ENCODE peak calls at places on chromosomes 11 and 22, in seven cellular contexts. A, I, T, W, Z, S and O are unnamed samples.

GRCh38 chr11:62122076-62122475 is 1.7 kb upstream of the INCENP start:
- DNase-seq in A (no peak), I (no peak), T (peak; percentile 75), W (no peak), Z (peak; percentile 63), S (no peak), O (no peak)

GRCh38 chr11:44268073-44268806 is 41.7 kb downstream of the ALX4 start:
- DNase-seq in A (no peak), I (no peak), T (no peak), W (no peak), Z (no peak), S (no peak), O (no peak)

GRCh38 chr22:22425366-22425765 is 83.2 kb downstream of the ZNF280B start:
- DNase-seq in A (no peak), I (no peak), T (no peak), W (no peak), Z (no peak), S (no peak), O (no peak)

GRCh38 chr22:50536231-50536630 is 6.4 kb upstream of the TYMP start:
- DNase-seq in A (no peak), I (no peak), T (no peak), W (no peak), Z (no peak), S (no peak), O (no peak)

GRCh38 chr11:124920870-124921609 is 2.0 kb downstream of the HEPN1 start:
- DNase-seq in A (peak; percentile 86), I (peak; percentile 43), T (peak; percentile 93), W (no peak), Z (peak; percentile 86), S (no peak), O (peak; percentile 58)

GRCh38 chr11:8017894-8018741 is 31.0 kb downstream of the EIF3F start:
- DNase-seq in A (no peak), I (no peak), T (peak; percentile 55), W (no peak), Z (no peak), S (peak; percentile 90), O (no peak)

GRCh38 chr11:103294516-103294915 is 185.3 kb downstream of the DYNC2H1 start:
- DNase-seq in A (no peak), I (no peak), T (no peak), W (no peak), Z (no peak), S (no peak), O (no peak)

GRCh38 chr22:36644333-36644757 is 59.2 kb downstream of the CACNG2 start:
- DNase-seq in A (peak; percentile 39), I (peak; percentile 72), T (peak; percentile 90), W (no peak), Z (peak; percentile 89), S (no peak), O (no peak)

GRCh38 chr11:121696177-121696863 is 243.6 kb upstream of the SORL1-AS1 start:
- DNase-seq in A (peak; percentile 38), I (peak; percentile 6), T (no peak), W (peak; percentile 55), Z (peak; percentile 54), S (peak; percentile 91), O (no peak)

GRCh38 chr11:114562166-114562916 is 2.7 kb upstream of the NXPE1 start:
- DNase-seq in A (no peak), I (no peak), T (no peak), W (no peak), Z (peak; percentile 18), S (no peak), O (no peak)

GRCh38 chr11:78711732-78712131 is 137.1 kb upstream of the NARS2 start:
- DNase-seq in A (no peak), I (no peak), T (no peak), W (no peak), Z (no peak), S (no peak), O (no peak)

GRCh38 chr11:32819187-32819586 is 10.5 kb upstream of the PRRG4 start:
- DNase-seq in A (no peak), I (no peak), T (no peak), W (no peak), Z (no peak), S (no peak), O (no peak)

GRCh38 chr22:24428751-24429410 is 1.5 kb downstream of the ADORA2A start:
- DNase-seq in A (no peak), I (no peak), T (no peak), W (no peak), Z (no peak), S (no peak), O (no peak)

GRCh38 chr22:24506802-24507438 is 11.8 kb downstream of the UPB1 start:
- DNase-seq in A (no peak), I (no peak), T (peak; percentile 68), W (no peak), Z (no peak), S (no peak), O (no peak)

GRCh38 chr11:130315354-130315970 is 745 bp upstream of the ZBTB44 start:
- DNase-seq in A (peak; percentile 13), I (no peak), T (peak; percentile 88), W (peak; percentile 14), Z (peak; percentile 63), S (no peak), O (peak; percentile 60)

DNA sequence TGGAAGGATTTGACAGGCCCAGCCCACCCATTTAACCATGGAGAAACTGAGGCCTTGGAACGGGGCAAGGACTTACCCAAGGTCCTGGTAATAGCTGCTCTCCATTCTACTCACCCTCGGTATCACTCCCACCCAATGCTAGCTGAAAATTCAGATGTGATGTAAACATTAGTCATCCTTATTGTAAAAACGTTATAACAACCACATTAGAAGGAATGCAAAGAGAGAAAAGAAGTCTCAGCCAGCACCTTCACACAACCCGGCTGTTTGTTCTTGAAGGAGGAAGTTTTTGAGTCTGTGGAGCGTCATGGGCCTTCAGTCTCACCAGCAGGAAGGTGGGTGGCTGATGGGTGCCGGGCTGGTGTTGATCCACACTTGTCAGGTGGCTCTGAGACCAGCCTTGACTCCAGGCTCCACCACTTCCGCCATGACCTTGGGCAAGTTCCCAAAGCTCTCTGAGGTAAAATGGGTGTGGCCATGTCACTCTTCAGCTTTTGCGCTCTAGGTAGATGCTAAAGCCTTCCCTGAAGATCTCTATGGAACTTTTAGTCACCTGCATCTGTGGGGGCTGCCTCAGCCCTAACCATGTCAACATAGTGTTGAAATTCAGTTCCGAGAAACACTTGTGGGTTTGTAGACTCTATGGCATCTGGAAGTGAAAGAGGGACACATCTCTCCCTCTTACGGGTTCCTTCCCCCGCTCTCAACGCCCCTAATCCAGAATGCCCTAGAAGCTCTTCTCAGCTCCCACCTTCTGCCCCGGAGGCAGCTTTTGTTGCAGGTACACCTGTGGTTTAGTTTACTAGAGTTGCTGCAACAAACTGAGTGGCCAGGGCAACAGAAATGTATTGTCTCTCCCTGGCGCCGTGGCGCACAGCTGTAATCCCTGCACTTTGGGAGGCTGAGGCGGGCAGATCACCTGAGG is 14.8 kb downstream of the CD6 start:
- DNase-seq in A (no peak), I (peak; percentile 66), T (peak; percentile 31), W (no peak), Z (no peak), S (no peak), O (peak; percentile 62)
- H3K27ac ChIP-seq in A (no peak overlapping the region), I (no peak overlapping the region), T (no peak overlapping the region), W (no peak overlapping the region), Z (no peak overlapping the region), S (no peak overlapping the region), O (peak overlapping the region; percentile 14)

DNA sequence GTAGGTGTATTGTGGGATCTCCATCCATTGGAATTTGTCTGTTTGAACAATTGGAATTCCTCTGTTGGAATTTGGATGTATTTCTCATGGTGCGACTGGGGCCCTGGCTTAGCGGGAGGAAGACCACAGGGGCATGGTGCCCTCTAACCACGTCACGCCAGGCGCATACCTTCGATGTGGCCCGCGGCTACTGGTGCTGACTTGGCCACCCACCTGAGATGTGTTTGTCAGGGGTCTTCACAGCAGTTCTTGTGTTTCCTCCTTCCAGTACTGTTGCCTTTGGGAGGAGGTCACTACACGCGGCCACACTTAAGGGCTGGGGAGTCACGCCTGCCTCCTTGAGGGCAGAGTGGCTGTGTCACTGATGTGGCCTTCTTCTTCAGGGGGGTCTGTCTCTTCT is 36.6 kb upstream of the GRAMD4 start:
- DNase-seq in A (no peak), I (no peak), T (peak; percentile 35), W (no peak), Z (no peak), S (no peak), O (no peak)
- H3K27ac ChIP-seq in A (no peak overlapping the region), I (no peak overlapping the region), T (no peak overlapping the region), W (no peak overlapping the region), Z (no peak overlapping the region), S (no peak overlapping the region), O (no peak overlapping the region)

GRCh38 chr11:65821107-65821506 is 12.7 kb upstream of the SNX32 start:
- DNase-seq in A (no peak), I (no peak), T (no peak), W (no peak), Z (no peak), S (no peak), O (no peak)
- H3K27ac ChIP-seq in A (no peak overlapping the region), I (no peak overlapping the region), T (no peak overlapping the region), W (no peak overlapping the region), Z (no peak overlapping the region), S (no peak overlapping the region), O (no peak overlapping the region)

GRCh38 chr11:76335827-76336226 is 45.1 kb downstream of the THAP12 start:
- DNase-seq in A (no peak), I (no peak), T (no peak), W (no peak), Z (no peak), S (no peak), O (no peak)

GRCh38 chr11:76337918-76338317 is 43.0 kb downstream of the THAP12 start:
- DNase-seq in A (no peak), I (no peak), T (no peak), W (no peak), Z (no peak), S (peak; percentile 81), O (no peak)

GRCh38 chr11:76336597-76336996 is 44.3 kb downstream of the THAP12 start:
- DNase-seq in A (no peak), I (no peak), T (no peak), W (no peak), Z (no peak), S (peak; percentile 26), O (no peak)

GRCh38 chr11:76337469-76337868 is 43.5 kb downstream of the THAP12 start:
- DNase-seq in A (no peak), I (no peak), T (no peak), W (no peak), Z (no peak), S (no peak), O (no peak)

DNA sequence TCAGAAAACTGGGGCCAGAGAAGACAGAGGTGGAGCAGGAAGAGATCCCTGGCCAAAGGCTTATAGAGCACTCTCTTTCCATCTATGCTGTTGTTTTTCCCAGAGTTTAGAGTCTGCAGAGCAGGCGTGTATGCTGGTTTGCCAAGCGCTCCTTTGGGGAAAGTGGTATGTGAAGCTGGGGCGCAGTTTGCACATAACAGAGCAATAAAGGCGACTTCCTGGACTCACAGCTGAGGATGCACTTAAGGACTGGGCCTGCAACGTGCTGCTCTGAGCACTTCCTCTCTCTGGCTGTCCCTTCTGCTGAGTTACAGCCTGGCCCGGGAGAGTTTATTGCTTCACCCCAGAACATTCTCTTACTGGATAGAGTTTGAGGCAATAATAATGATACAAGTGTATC is 41.7 kb downstream of the THAP12 start:
- DNase-seq in A (peak; percentile 67), I (no peak), T (no peak), W (no peak), Z (no peak), S (no peak), O (peak; percentile 85)
- H3K27ac ChIP-seq in A (peak overlapping the region; percentile 67), I (no peak overlapping the region), T (no peak overlapping the region), W (no peak overlapping the region), Z (no peak overlapping the region), S (peak overlapping the region; percentile 7), O (peak overlapping the region; percentile 33)